ENCODE peak calls at places on chromosomes 7 and 10, in eight cellular contexts. G, E, N, F, M, Q, X and W are unnamed samples.

GRCh38 chr10:106614293-106614692 is 550.2 kb downstream of the SORCS1 start:
- DNase-seq in G (no peak), E (no peak), N (no peak), F (no peak), M (no peak), Q (no peak), X (no peak), W (peak; percentile 39)

GRCh38 chr10:59792812-59793211 is 39.6 kb upstream of the MRLN start:
- DNase-seq in G (no peak), E (no peak), N (no peak), F (no peak), M (no peak), Q (no peak), X (no peak), W (no peak)

GRCh38 chr7:77691892-77692491 is 4.3 kb upstream of the RSBN1L start:
- DNase-seq in G (no peak), E (no peak), N (no peak), F (no peak), M (no peak), Q (no peak), X (no peak), W (no peak)

GRCh38 chr7:74443591-74444365 is 9.9 kb upstream of the GTF2IRD1 start:
- DNase-seq in G (no peak), E (no peak), N (no peak), F (no peak), M (no peak), Q (no peak), X (no peak), W (no peak)

GRCh38 chr10:98485959-98486358 is 39.2 kb upstream of the HPS1 start:
- DNase-seq in G (no peak), E (no peak), N (peak; percentile 45), F (no peak), M (no peak), Q (no peak), X (no peak), W (peak; percentile 65)

GRCh38 chr7:52129278-52129677 is 812.7 kb upstream of the COBL start:
- DNase-seq in G (no peak), E (no peak), N (no peak), F (no peak), M (no peak), Q (no peak), X (no peak), W (no peak)

GRCh38 chr10:18793951-18794350 is 134.7 kb downstream of the ARL5B start:
- DNase-seq in G (no peak), E (no peak), N (peak; percentile 6), F (no peak), M (peak; percentile 16), Q (no peak), X (no peak), W (peak; percentile 7)

GRCh38 chr7:119643558-119643957 is 629.4 kb upstream of the KCND2 start:
- DNase-seq in G (no peak), E (no peak), N (no peak), F (no peak), M (no peak), Q (no peak), X (no peak), W (no peak)

GRCh38 chr10:86632009-86632800 is 22.1 kb upstream of the OPN4 start:
- DNase-seq in G (no peak), E (peak; percentile 85), N (no peak), F (no peak), M (no peak), Q (no peak), X (no peak), W (peak; percentile 20)

GRCh38 chr7:7948233-7948632 is 20.4 kb upstream of the GLCCI1 start:
- DNase-seq in G (no peak), E (no peak), N (no peak), F (no peak), M (no peak), Q (no peak), X (no peak), W (no peak)

GRCh38 chr7:135204271-135204872 is 7.0 kb downstream of the WDR91 start:
- DNase-seq in G (no peak), E (no peak), N (peak; percentile 92), F (no peak), M (peak; percentile 91), Q (no peak), X (no peak), W (peak; percentile 92)

GRCh38 chr7:118621810-118622209 is 397.3 kb downstream of the ANKRD7 start:
- DNase-seq in G (no peak), E (no peak), N (no peak), F (no peak), M (no peak), Q (no peak), X (no peak), W (no peak)

GRCh38 chr10:76316234-76316633 is 884.8 kb downstream of the LRMDA start:
- DNase-seq in G (no peak), E (no peak), N (no peak), F (no peak), M (no peak), Q (no peak), X (no peak), W (no peak)

GRCh38 chr10:95388539-95388938 is 97.7 kb upstream of the PDLIM1 start:
- DNase-seq in G (no peak), E (no peak), N (peak; percentile 7), F (no peak), M (peak; percentile 17), Q (no peak), X (no peak), W (no peak)

GRCh38 chr10:26438534-26439269 is 561 bp downstream of the APBB1IP start:
- DNase-seq in G (peak; percentile 54), E (peak; percentile 60), N (no peak), F (peak; percentile 80), M (no peak), Q (peak; percentile 75), X (peak; percentile 85), W (peak; percentile 57)

GRCh38 chr7:50739744-50740455 is 42.8 kb downstream of the GRB10 start:
- DNase-seq in G (no peak), E (peak; percentile 13), N (peak; percentile 42), F (peak; percentile 54), M (no peak), Q (no peak), X (peak; percentile 55), W (peak; percentile 83)

GRCh38 chr7:134766779-134767566 is 12.5 kb upstream of the CALD1 start:
- DNase-seq in G (peak; percentile 23), E (no peak), N (no peak), F (no peak), M (peak; percentile 70), Q (peak; percentile 46), X (no peak), W (no peak)

GRCh38 chr10:132595021-132595420 is 57.4 kb downstream of the INPP5A start:
- DNase-seq in G (no peak), E (no peak), N (no peak), F (no peak), M (no peak), Q (no peak), X (no peak), W (no peak)

GRCh38 chr7:17357952-17358351 is 59.5 kb downstream of the AHR start:
- DNase-seq in G (no peak), E (no peak), N (peak; percentile 49), F (no peak), M (no peak), Q (no peak), X (no peak), W (peak; percentile 33)

GRCh38 chr10:12416396-12417090 is 67.2 kb downstream of the CAMK1D start:
- DNase-seq in G (no peak), E (no peak), N (no peak), F (no peak), M (peak; percentile 16), Q (no peak), X (no peak), W (no peak)